ENCODE peak calls at places on chromosomes 5 and 9, in four cellular contexts. J, N, V and R are unnamed samples.

GRCh38 chr9:7067169-7067568 is 309.4 kb downstream of the KDM4C start:
- DNase-seq in J (peak), N (no peak), V (no peak), R (no peak)

GRCh38 chr9:27888661-27889295 is 315.5 kb upstream of the C9orf72 start:
- DNase-seq in J (peak), N (peak), V (peak), R (peak)

GRCh38 chr9:109474944-109475343 is 23.2 kb downstream of the PTPN3 start:
- DNase-seq in J (no peak), N (no peak), V (no peak), R (no peak)

GRCh38 chr9:4297151-4297794 is 2.6 kb downstream of the GLIS3 start:
- DNase-seq in J (peak), N (no peak), V (no peak), R (peak)

GRCh38 chr5:58544195-58544594 is 38.7 kb upstream of the RAB3C start:
- DNase-seq in J (no peak), N (no peak), V (no peak), R (peak)

GRCh38 chr9:134236001-134236421 is 71.6 kb upstream of the RNU6ATAC start:
- DNase-seq in J (no peak), N (no peak), V (no peak), R (no peak)

GRCh38 chr9:88280816-88281382 is 107.3 kb upstream of the SPIN1 start:
- DNase-seq in J (no peak), N (no peak), V (no peak), R (peak)

GRCh38 chr9:104968025-104968982 is 40.3 kb upstream of the ABCA1 start:
- DNase-seq in J (peak), N (peak), V (no peak), R (peak)

GRCh38 chr5:172910828-172911627 is 48.2 kb upstream of the RPL26L1 start:
- DNase-seq in J (no peak), N (no peak), V (peak), R (peak)

GRCh38 chr9:124510650-124511425 is 3.6 kb upstream of the NR5A1 start:
- DNase-seq in J (peak), N (peak), V (no peak), R (no peak)

GRCh38 chr5:139141841-139142240 is 56.3 kb downstream of the SIL1 start:
- DNase-seq in J (no peak), N (no peak), V (no peak), R (no peak)

GRCh38 chr9:92711844-92712243 is 41.9 kb upstream of the IPPK start:
- DNase-seq in J (no peak), N (no peak), V (no peak), R (no peak)

GRCh38 chr5:13378073-13378472 is 566.4 kb downstream of the DNAH5 start:
- DNase-seq in J (no peak), N (no peak), V (no peak), R (no peak)

GRCh38 chr9:97109194-97109811 is 70.4 kb upstream of the CTSV start:
- DNase-seq in J (peak), N (no peak), V (peak), R (no peak)

GRCh38 chr9:135281151-135281550 is 193.7 kb downstream of the OLFM1 start:
- DNase-seq in J (no peak), N (no peak), V (no peak), R (no peak)

GRCh38 chr5:120538644-120539043 is 74.5 kb downstream of the PRR16 start:
- DNase-seq in J (no peak), N (no peak), V (no peak), R (no peak)

GRCh38 chr9:81661339-81661738 is 28.0 kb downstream of the TLE1 start:
- DNase-seq in J (no peak), N (no peak), V (no peak), R (no peak)

GRCh38 chr9:135506327-135507103 is 6.0 kb downstream of the MRPS2 start:
- DNase-seq in J (peak), N (no peak), V (no peak), R (no peak)

GRCh38 chr9:33263131-33263935 is 1.2 kb downstream of the BAG1 start:
- DNase-seq in J (no peak), N (no peak), V (no peak), R (peak)

GRCh38 chr9:16442622-16443021 is 427.8 kb downstream of the BNC2 start:
- DNase-seq in J (no peak), N (no peak), V (no peak), R (no peak)
- TF ChIP-seq SPI1 in J (no peak), N (no peak), V (no peak), R (no peak)

DNA sequence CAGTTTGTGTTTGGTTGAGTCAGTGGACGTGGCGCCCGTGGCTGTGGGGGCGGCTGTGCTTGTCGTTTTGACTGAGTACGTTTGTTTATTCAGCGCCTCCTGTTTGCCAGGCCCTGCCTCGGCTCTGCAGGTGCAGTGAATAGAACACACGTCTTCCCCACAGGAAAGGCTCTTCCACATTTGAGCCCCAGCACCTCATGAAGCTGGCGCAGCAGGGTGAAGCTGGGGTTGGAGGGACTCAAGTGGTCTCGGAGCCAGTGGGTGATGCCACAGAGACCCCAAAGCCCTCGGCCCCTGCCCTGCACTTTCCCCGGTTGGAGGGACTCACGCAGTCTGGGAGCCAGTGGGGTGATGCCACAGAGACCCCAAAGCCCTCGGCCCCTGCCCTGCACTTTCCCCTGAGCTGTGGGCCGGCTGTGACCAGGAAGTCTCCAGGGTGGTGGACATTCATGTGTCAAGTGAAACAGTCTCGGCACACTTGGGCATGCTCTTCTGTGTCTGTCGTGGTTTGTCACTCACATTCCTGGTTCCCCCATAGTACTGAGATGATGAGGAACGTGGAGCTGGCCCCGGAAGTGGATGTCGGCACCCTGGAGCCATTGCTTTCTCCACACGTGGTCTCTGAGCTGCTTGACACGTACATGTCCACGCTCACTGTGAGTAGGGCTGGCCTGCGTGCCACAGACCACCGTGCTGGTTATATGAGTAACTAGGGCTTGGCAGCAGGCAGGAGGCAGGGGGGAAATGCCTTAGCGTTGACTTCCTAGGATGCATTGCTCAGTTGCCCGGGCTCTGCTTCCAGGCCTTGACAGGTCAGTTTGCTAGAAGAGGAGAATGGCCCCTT is 13.6 kb downstream of the EXOC3 start:
- DNase-seq in J (no peak), N (no peak), V (no peak), R (no peak)
- TF ChIP-seq SPI1 in J (no peak), N (no peak), V (no peak), R (no peak)

GRCh38 chr5:60101561-60101960 is 208.0 kb upstream of the PDE4D start:
- DNase-seq in J (no peak), N (no peak), V (no peak), R (no peak)

DNA sequence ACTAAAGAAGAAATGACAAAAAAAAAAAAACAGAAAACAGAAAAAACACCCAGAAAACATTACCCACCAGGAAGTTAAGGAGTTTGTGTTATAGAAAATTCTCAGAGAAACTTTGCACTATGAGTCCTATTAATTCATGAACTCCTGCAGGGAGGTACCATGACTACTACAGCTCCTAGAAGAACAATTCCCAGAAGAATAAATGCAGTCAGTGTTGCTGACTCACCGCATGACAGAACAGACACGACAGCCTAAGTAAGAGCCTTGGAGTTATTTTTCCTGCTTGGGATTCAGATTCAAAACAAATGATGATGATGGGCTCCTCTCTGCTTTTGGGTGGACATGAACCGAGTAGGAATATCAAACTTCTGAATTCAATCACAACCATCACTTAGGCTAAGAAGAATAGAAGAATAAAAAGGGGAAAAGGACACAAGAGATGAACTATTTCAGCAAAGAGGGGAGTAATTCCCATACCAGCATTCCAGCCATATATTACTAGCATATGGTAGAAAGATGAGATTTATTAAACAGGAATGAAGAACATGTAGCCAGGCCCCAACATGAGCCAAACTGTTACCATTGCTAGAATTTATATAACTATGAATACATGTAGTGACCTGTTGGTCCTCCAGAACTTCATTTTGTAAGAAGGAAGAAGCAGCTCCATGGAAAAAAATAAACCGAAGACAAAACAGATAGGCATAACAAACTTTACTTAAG is 209.6 kb upstream of the PDE4D start:
- DNase-seq in J (no peak), N (no peak), V (no peak), R (no peak)
- TF ChIP-seq SPI1 in J (no peak), N (no peak), V (no peak), R (no peak)

GRCh38 chr5:79745255-79745654 is 55.6 kb downstream of the CMYA5 start:
- DNase-seq in J (no peak), N (no peak), V (no peak), R (no peak)

GRCh38 chr5:79743846-79744605 is 54.4 kb downstream of the CMYA5 start:
- DNase-seq in J (no peak), N (no peak), V (no peak), R (no peak)

GRCh38 chr5:79742549-79743136 is 53.0 kb downstream of the CMYA5 start:
- DNase-seq in J (no peak), N (no peak), V (no peak), R (no peak)

GRCh38 chr5:79750611-79751510 is 61.2 kb downstream of the CMYA5 start:
- DNase-seq in J (no peak), N (no peak), V (no peak), R (no peak)

GRCh38 chr5:79746645-79747044 is 57.0 kb downstream of the CMYA5 start:
- DNase-seq in J (no peak), N (no peak), V (no peak), R (no peak)
- TF ChIP-seq SPI1 in J (no peak), N (no peak), V (no peak), R (no peak)

GRCh38 chr5:141560141-141560540 is 58.7 kb downstream of the DIAPH1 start:
- DNase-seq in J (no peak), N (no peak), V (no peak), R (no peak)

GRCh38 chr5:141560725-141561483 is 57.9 kb downstream of the DIAPH1 start:
- DNase-seq in J (peak), N (no peak), V (no peak), R (no peak)

GRCh38 chr5:141558150-141558549 is 60.6 kb downstream of the DIAPH1 start:
- DNase-seq in J (no peak), N (no peak), V (no peak), R (no peak)

GRCh38 chr5:141557681-141558136 is 61.1 kb downstream of the DIAPH1 start:
- DNase-seq in J (peak), N (no peak), V (peak), R (peak)

DNA sequence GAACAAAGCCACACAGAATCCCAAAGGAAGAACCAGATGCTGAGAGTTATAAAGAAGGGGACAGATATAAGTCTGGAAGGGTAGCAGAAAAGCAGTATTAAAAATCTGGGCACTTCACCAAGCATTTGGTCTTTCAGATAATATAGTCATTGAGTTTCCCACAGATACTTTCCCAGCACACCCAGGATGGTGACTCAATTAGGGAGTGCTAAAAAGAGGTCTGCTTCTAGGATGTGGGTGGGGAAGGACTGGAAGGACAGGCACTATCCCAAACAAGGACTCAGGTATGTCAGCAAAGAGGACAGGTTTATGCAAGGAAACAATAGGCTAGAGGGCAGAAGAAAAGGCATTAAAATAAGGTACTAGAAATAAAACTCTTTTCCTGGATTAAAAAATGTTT is 59.3 kb downstream of the DIAPH1 start:
- DNase-seq in J (no peak), N (no peak), V (no peak), R (no peak)
- TF ChIP-seq SPI1 in J (no peak), N (no peak), V (no peak), R (no peak)

GRCh38 chr9:131112374-131113159 is 12.8 kb upstream of the NUP214 start:
- DNase-seq in J (peak), N (peak), V (no peak), R (no peak)
- TF ChIP-seq SPI1 in J (no peak), N (no peak), V (no peak), R (no peak)

GRCh38 chr5:1831257-1831656 is 30.1 kb downstream of the NDUFS6 start:
- DNase-seq in J (no peak), N (no peak), V (no peak), R (no peak)

GRCh38 chr5:1830571-1831228 is 29.5 kb downstream of the NDUFS6 start:
- DNase-seq in J (no peak), N (no peak), V (no peak), R (no peak)

GRCh38 chr5:1833264-1834021 is 32.2 kb downstream of the NDUFS6 start:
- DNase-seq in J (no peak), N (no peak), V (no peak), R (no peak)

GRCh38 chr5:1832511-1833250 is 31.5 kb downstream of the NDUFS6 start:
- DNase-seq in J (no peak), N (no peak), V (no peak), R (no peak)

GRCh38 chr5:1831677-1832313 is 30.6 kb downstream of the NDUFS6 start:
- DNase-seq in J (no peak), N (no peak), V (no peak), R (no peak)
- TF ChIP-seq SPI1 in J (no peak), N (no peak), V (no peak), R (no peak)